ENCODE peak calls at places on chromosomes 1 and 21, in ten cellular contexts. D is AG04450, V is lower lobe of right lung, Q is AG09309, T is hepatocyte, K is neural progenitor cell, F is HFF-Myc, C is heart left ventricle, P is sigmoid colon, G is cardiac muscle cell. M is an unnamed sample.

GRCh38 chr1:40981702-40982448 is 2.4 kb downstream of the CTPS1 start:
- DNase-seq in D (no peak), V (no peak), Q (no peak), T (no peak), K (peak), F (no peak), C (no peak), P (no peak), G (no peak), M (no peak)

GRCh38 chr21:34844033-34844923 is 175.5 kb downstream of the CLIC6 start:
- DNase-seq in D (no peak), V (peak), Q (no peak), T (no peak), K (no peak), F (no peak), C (peak), P (peak), G (no peak), M (peak)

GRCh38 chr1:41390171-41390570 is 28.9 kb downstream of the FOXO6 start:
- DNase-seq in D (no peak), V (no peak), Q (no peak), T (peak), K (no peak), F (no peak), C (no peak), P (no peak), G (no peak), M (no peak)

GRCh38 chr1:216437603-216438002 is 14.4 kb upstream of the USH2A start:
- DNase-seq in D (no peak), V (no peak), Q (no peak), T (no peak), K (no peak), F (no peak), C (no peak), P (no peak), G (no peak), M (no peak)

GRCh38 chr1:164559342-164560070 is 522 bp downstream of the PBX1 start:
- DNase-seq in D (no peak), V (peak), Q (no peak), T (peak), K (peak), F (no peak), C (peak), P (peak), G (peak), M (peak)

GRCh38 chr1:155981266-155982088 is 3.1 kb upstream of the ARHGEF2 start:
- DNase-seq in D (peak), V (peak), Q (peak), T (peak), K (no peak), F (no peak), C (no peak), P (peak), G (no peak), M (peak)

GRCh38 chr1:30785181-30785580 is 27.6 kb upstream of the LAPTM5 start:
- DNase-seq in D (no peak), V (no peak), Q (no peak), T (no peak), K (no peak), F (no peak), C (no peak), P (no peak), G (no peak), M (no peak)

GRCh38 chr1:4227986-4228385 is 327.9 kb upstream of the C1orf174 start:
- DNase-seq in D (no peak), V (no peak), Q (no peak), T (no peak), K (no peak), F (no peak), C (no peak), P (no peak), G (no peak), M (no peak)

GRCh38 chr1:63772876-63773275 is 941 bp upstream of the ROR1 start:
- DNase-seq in D (no peak), V (no peak), Q (no peak), T (no peak), K (no peak), F (no peak), C (no peak), P (no peak), G (no peak), M (no peak)

GRCh38 chr21:35359076-35359475 is 310.0 kb upstream of the RUNX1 start:
- DNase-seq in D (no peak), V (no peak), Q (no peak), T (no peak), K (no peak), F (no peak), C (no peak), P (no peak), G (no peak), M (no peak)

GRCh38 chr1:61502011-61502410 is 222.9 kb downstream of the TM2D1 start:
- DNase-seq in D (no peak), V (no peak), Q (no peak), T (no peak), K (no peak), F (no peak), C (no peak), P (no peak), G (no peak), M (no peak)

GRCh38 chr1:40887652-40888051 is 25.5 kb upstream of the CITED4 start:
- DNase-seq in D (no peak), V (no peak), Q (no peak), T (no peak), K (no peak), F (no peak), C (no peak), P (no peak), G (no peak), M (no peak)

GRCh38 chr1:38699330-38700076 is 160.1 kb downstream of the RRAGC start:
- DNase-seq in D (no peak), V (no peak), Q (no peak), T (no peak), K (peak), F (no peak), C (no peak), P (no peak), G (no peak), M (no peak)

GRCh38 chr1:63920154-63921117 is 146.6 kb downstream of the ROR1 start:
- DNase-seq in D (peak), V (no peak), Q (peak), T (peak), K (no peak), F (peak), C (no peak), P (no peak), G (peak), M (peak)

GRCh38 chr1:225908773-225909172 is 15.3 kb downstream of the PYCR2 start:
- DNase-seq in D (no peak), V (no peak), Q (no peak), T (no peak), K (no peak), F (no peak), C (no peak), P (no peak), G (no peak), M (no peak)

GRCh38 chr1:58841455-58841854 is 57.6 kb upstream of the JUN start:
- DNase-seq in D (no peak), V (peak), Q (no peak), T (no peak), K (peak), F (no peak), C (no peak), P (no peak), G (no peak), M (no peak)

GRCh38 chr1:240803151-240803550 is 191.2 kb upstream of the GREM2 start:
- DNase-seq in D (peak), V (no peak), Q (peak), T (no peak), K (no peak), F (peak), C (no peak), P (no peak), G (no peak), M (peak)

GRCh38 chr1:167698313-167698712 is 23.5 kb upstream of the MPZL1 start:
- DNase-seq in D (no peak), V (no peak), Q (no peak), T (no peak), K (no peak), F (no peak), C (no peak), P (no peak), G (no peak), M (peak)
- H3K4me3 ChIP-seq in D (no peak), V (no peak), Q (no peak), T (no peak), K (no peak), F (no peak), C (no peak), P (no peak), G (no peak), M (no peak)

GRCh38 chr1:234779160-234779538 is 169.2 kb upstream of the IRF2BP2 start:
- DNase-seq in D (no peak), V (no peak), Q (no peak), T (peak), K (peak), F (no peak), C (no peak), P (no peak), G (no peak), M (peak)

GRCh38 chr1:234781241-234782056 is 171.5 kb upstream of the IRF2BP2 start:
- DNase-seq in D (no peak), V (no peak), Q (no peak), T (peak), K (peak), F (no peak), C (peak), P (peak), G (no peak), M (peak)

GRCh38 chr1:234780531-234781162 is 170.7 kb upstream of the IRF2BP2 start:
- DNase-seq in D (no peak), V (no peak), Q (no peak), T (peak), K (peak), F (no peak), C (no peak), P (no peak), G (no peak), M (peak)

GRCh38 chr1:234778215-234779159 is 168.5 kb upstream of the IRF2BP2 start:
- DNase-seq in D (no peak), V (peak), Q (no peak), T (peak), K (peak), F (no peak), C (no peak), P (peak), G (no peak), M (peak)

GRCh38 chr1:234780112-234780511 is 170.1 kb upstream of the IRF2BP2 start:
- DNase-seq in D (no peak), V (no peak), Q (no peak), T (no peak), K (no peak), F (no peak), C (no peak), P (no peak), G (no peak), M (peak)
- TF ChIP-seq CTCF in D (no peak), V (no peak), Q (no peak), T (no peak), K (no peak), F (no peak), C (no peak), P (no peak), G (no peak), M (no peak)

GRCh38 chr1:67683306-67683705 is 1.7 kb upstream of the GADD45A start:
- DNase-seq in D (no peak), V (no peak), Q (no peak), T (no peak), K (no peak), F (no peak), C (no peak), P (no peak), G (no peak), M (peak)

GRCh38 chr1:67685067-67685557 is at the start of gene GADD45A:
- DNase-seq in D (peak), V (peak), Q (peak), T (peak), K (peak), F (peak), C (peak), P (peak), G (peak), M (peak)

GRCh38 chr1:67685558-67686271 is 714 bp downstream of the GADD45A start:
- DNase-seq in D (no peak), V (peak), Q (no peak), T (peak), K (peak), F (no peak), C (peak), P (peak), G (peak), M (peak)

GRCh38 chr1:67683736-67684525 is 1.1 kb upstream of the GADD45A start:
- DNase-seq in D (no peak), V (no peak), Q (no peak), T (no peak), K (no peak), F (no peak), C (no peak), P (no peak), G (no peak), M (peak)

DNA sequence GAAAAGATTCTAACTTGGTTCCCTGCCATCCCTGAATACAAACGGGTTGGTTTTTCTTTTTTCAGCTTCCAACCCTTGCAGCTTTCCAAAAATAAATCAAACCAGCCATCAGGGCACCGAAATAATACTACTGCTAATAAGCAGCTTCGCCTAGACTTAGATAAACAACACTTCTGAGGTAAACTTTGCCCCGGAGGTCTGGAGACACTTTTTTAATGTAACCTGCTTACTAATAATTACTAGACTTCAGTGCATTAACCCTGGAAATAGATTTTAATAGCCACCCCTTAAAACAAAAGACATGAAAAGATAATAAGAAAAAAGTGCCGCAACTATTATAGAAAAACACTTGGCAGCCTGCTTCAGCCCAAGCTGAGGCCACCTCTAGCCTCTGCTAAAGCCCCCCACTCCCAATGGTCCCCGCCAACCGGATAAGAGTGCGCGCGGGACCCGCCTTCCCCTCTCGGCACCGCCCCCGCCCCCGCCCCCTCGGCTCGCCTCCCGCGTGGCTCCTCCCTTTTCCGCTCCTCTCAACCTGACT is 405 bp upstream of the GADD45A start:
- DNase-seq in D (no peak), V (no peak), Q (no peak), T (no peak), K (no peak), F (no peak), C (no peak), P (no peak), G (peak), M (no peak)
- H3K4me3 ChIP-seq in D (peak), V (peak), Q (peak), T (peak), K (no peak), F (peak), C (peak), P (peak), G (no peak), M (peak)

GRCh38 chr1:231241751-231242150 is 739 bp downstream of the GNPAT start:
- DNase-seq in D (no peak), V (no peak), Q (no peak), T (peak), K (peak), F (no peak), C (no peak), P (no peak), G (peak), M (peak)
- TF ChIP-seq CTCF in D (no peak), V (no peak), Q (no peak), T (no peak), K (no peak), F (no peak), C (no peak), P (no peak), G (no peak), M (no peak)

DNA sequence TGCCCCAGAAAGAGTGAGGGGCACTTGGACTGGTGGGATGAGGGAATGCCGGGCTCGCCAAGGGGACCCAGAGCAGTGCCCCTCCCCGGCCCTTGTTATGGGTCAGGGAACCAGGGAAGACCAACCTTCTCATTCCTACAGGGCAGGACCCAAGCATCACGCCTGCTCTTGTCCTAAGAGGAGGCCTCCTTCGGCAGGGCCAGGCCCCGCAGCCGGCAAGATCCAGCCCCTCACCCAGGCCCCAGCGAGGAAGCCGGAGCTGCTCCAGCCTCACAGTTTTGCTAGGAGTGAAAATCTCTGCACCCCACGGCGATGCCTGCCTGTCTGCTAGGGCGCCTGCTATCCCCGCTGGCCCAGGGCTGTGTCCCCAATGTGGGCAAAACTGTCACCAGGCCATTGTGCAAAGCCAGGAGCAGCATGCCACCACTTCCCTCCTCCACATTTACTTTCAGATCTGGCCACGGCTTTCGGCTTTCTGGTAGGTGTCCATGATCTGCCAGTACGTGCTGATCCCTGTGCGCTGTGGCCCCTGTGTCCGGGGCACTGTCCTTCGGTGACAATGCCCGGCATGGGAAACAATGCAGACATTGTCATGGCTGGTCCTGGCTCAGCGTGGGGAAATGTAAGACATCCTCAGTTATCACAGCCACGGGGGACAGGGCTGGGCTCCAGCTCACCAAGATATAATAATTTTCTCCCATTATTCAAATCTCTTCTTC is 9.6 kb downstream of the ACTRT2 start:
- DNase-seq in D (no peak), V (peak), Q (no peak), T (no peak), K (no peak), F (no peak), C (no peak), P (peak), G (no peak), M (no peak)
- H3K4me3 ChIP-seq in D (no peak), V (no peak), Q (no peak), T (no peak), K (no peak), F (no peak), C (no peak), P (no peak), G (no peak), M (no peak)

GRCh38 chr1:79497193-79497773 is 490.8 kb upstream of the ADGRL4 start:
- DNase-seq in D (peak), V (no peak), Q (no peak), T (peak), K (peak), F (peak), C (no peak), P (no peak), G (peak), M (peak)
- TF ChIP-seq CTCF in D (peak), V (peak), Q (peak), T (peak), K (peak), F (peak), C (peak), P (no peak), G (peak), M (peak)

GRCh38 chr21:45130324-45130774 is 56.0 kb downstream of the ADARB1 start:
- DNase-seq in D (no peak), V (no peak), Q (no peak), T (peak), K (no peak), F (peak), C (no peak), P (peak), G (peak), M (peak)
- H3K4me3 ChIP-seq in D (peak), V (peak), Q (peak), T (no peak), K (no peak), F (peak), C (peak), P (peak), G (no peak), M (no peak)

GRCh38 chr1:92037400-92037799 is 7.6 kb downstream of the EPHX4 start:
- DNase-seq in D (peak), V (no peak), Q (no peak), T (no peak), K (no peak), F (no peak), C (no peak), P (no peak), G (peak), M (peak)

GRCh38 chr1:92038695-92039346 is 9.0 kb downstream of the EPHX4 start:
- DNase-seq in D (no peak), V (no peak), Q (no peak), T (peak), K (no peak), F (no peak), C (no peak), P (no peak), G (no peak), M (no peak)

GRCh38 chr1:92043621-92044020 is 13.8 kb downstream of the EPHX4 start:
- DNase-seq in D (no peak), V (no peak), Q (no peak), T (no peak), K (peak), F (no peak), C (no peak), P (no peak), G (no peak), M (peak)

DNA sequence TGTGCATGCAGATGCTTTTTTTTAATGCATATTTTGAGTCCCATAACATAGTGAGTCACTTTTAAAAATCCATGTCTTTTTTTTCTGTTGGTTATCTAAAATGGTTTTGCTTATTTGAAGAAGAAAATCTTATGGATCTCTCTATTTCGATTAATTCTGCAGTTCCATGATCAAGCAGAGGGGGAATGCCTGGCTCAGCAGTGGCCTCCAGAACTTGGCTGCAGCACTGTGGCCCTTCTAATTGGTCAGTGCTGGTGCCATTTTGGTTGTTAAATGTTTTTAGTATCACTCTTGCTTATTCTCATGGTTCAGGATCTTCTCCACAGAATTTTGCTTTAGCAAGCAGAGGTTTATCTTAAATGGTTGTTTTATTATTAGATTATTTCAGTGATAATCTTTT is 11.2 kb downstream of the EPHX4 start:
- DNase-seq in D (no peak), V (no peak), Q (no peak), T (no peak), K (no peak), F (no peak), C (no peak), P (no peak), G (no peak), M (no peak)
- TF ChIP-seq CTCF in D (peak), V (no peak), Q (no peak), T (no peak), K (no peak), F (no peak), C (no peak), P (no peak), G (no peak), M (no peak)

DNA sequence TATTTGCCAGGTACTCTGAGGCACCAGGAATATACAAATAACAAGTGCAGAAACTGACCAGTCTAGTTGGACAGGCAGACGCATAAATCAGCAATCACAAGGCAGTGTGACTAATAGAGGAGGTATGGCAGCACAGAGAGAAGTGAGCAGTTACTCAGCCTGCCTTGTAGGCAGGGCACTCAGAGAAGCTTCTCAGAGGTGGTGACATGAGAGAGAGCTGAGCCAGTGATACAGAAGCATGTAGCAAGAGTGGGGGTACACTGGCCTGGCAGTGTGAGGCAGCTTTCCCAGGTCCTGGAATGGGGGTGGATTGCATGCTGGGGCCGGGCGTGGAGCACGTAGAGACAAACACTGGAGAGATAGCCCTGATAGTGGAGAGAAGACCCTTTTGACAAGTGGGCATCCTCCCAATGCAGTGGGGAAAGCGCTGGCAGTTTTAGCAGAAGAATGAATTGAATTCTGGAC is 7.8 kb downstream of the PHLDA3 start:
- DNase-seq in D (peak), V (no peak), Q (peak), T (peak), K (no peak), F (peak), C (no peak), P (peak), G (peak), M (peak)
- H3K4me3 ChIP-seq in D (peak), V (no peak), Q (no peak), T (no peak), K (no peak), F (peak), C (no peak), P (no peak), G (no peak), M (peak)

GRCh38 chr1:157124855-157125254 is 13.3 kb downstream of the ETV3 start:
- DNase-seq in D (no peak), V (no peak), Q (no peak), T (no peak), K (no peak), F (no peak), C (no peak), P (no peak), G (no peak), M (no peak)
- TF ChIP-seq CTCF in D (no peak), V (no peak), Q (no peak), T (no peak), K (no peak), F (no peak), C (no peak), P (no peak), G (no peak), M (peak)

M was measured in epithelial cell of esophagus.